ENCODE peak calls at places on chromosome 2, in four cellular contexts. R is lung microvascular endothelial cell, T is BE2C, P is MCF 10A. Q is an unnamed sample.

GRCh38 chr2:69717902-69718301 is 24.0 kb upstream of the ANXA4 start:
- DNase-seq in R (no peak), T (no peak), P (no peak), Q (no peak)

GRCh38 chr2:211879323-211879722 is 659.3 kb downstream of the ERBB4 start:
- DNase-seq in R (peak; percentile 32), T (peak; percentile 25), P (peak; percentile 6), Q (no peak)

GRCh38 chr2:142875642-142876041 is 1.8 kb upstream of the KYNU start:
- DNase-seq in R (no peak), T (no peak), P (peak; percentile 72), Q (no peak)

GRCh38 chr2:163401481-163401880 is 334.3 kb downstream of the FIGN start:
- DNase-seq in R (no peak), T (no peak), P (peak; percentile 81), Q (no peak)

GRCh38 chr2:110691612-110692258 is 13.9 kb upstream of the BUB1 start:
- DNase-seq in R (no peak), T (no peak), P (no peak), Q (no peak)

GRCh38 chr2:219207884-219208740 is 1.5 kb downstream of the ZFAND2B start:
- DNase-seq in R (peak; percentile 40), T (no peak), P (peak; percentile 21), Q (no peak)

GRCh38 chr2:1972428-1972827 is 228.1 kb upstream of the PXDN start:
- DNase-seq in R (peak; percentile 26), T (peak; percentile 83), P (peak; percentile 99), Q (no peak)

GRCh38 chr2:54409752-54410151 is 46.4 kb upstream of the SPTBN1 start:
- DNase-seq in R (no peak), T (no peak), P (no peak), Q (no peak)

GRCh38 chr2:224584768-224585204 is 377 bp downstream of the CUL3 start:
- DNase-seq in R (peak; percentile 45), T (peak; percentile 60), P (peak; percentile 45), Q (no peak)

GRCh38 chr2:209431701-209432100 is 7.9 kb downstream of the MAP2 start:
- DNase-seq in R (no peak), T (no peak), P (peak; percentile 79), Q (no peak)

GRCh38 chr2:8617590-8617989 is 64.3 kb upstream of the ID2 start:
- DNase-seq in R (no peak), T (no peak), P (no peak), Q (no peak)

GRCh38 chr2:176518823-176519222 is 249.6 kb downstream of the MTX2 start:
- DNase-seq in R (peak; percentile 95), T (peak; percentile 44), P (no peak), Q (no peak)

GRCh38 chr2:191311627-191312026 is 66.4 kb downstream of the MYO1B start:
- DNase-seq in R (peak; percentile 59), T (no peak), P (peak; percentile 86), Q (no peak)

GRCh38 chr2:147632193-147632592 is 212.6 kb upstream of the ACVR2A start:
- DNase-seq in R (no peak), T (no peak), P (no peak), Q (no peak)

GRCh38 chr2:216649573-216649972 is 16.4 kb downstream of the IGFBP2 start:
- DNase-seq in R (no peak), T (no peak), P (no peak), Q (no peak)

GRCh38 chr2:178268435-178268834 is 74.1 kb downstream of the OSBPL6 start:
- DNase-seq in R (no peak), T (no peak), P (peak; percentile 60), Q (no peak)

GRCh38 chr2:178163395-178163794 is 30.9 kb upstream of the OSBPL6 start:
- DNase-seq in R (no peak), T (no peak), P (peak; percentile 35), Q (no peak)

GRCh38 chr2:19195681-19196080 is 162.7 kb downstream of the OSR1 start:
- DNase-seq in R (no peak), T (no peak), P (no peak), Q (no peak)

GRCh38 chr2:156649596-156649995 is 213.4 kb downstream of the GPD2 start:
- DNase-seq in R (no peak), T (peak; percentile 20), P (peak; percentile 30), Q (no peak)